ENCODE peak calls at places on chromosomes 3 and 15, in six cellular contexts. I, D, R, K, Y and G are unnamed samples.

GRCh38 chr3:133463441-133463860 is 63.6 kb downstream of the BFSP2 start:
- DNase-seq in I (no peak), D (no peak), R (no peak), K (no peak), Y (no peak), G (peak)

GRCh38 chr15:72227720-72228119 is 3.3 kb downstream of the PKM start:
- DNase-seq in I (peak), D (no peak), R (peak), K (no peak), Y (no peak), G (peak)

GRCh38 chr3:142801746-142802145 is 77.9 kb downstream of the TRPC1 start:
- DNase-seq in I (no peak), D (no peak), R (no peak), K (no peak), Y (no peak), G (peak)

GRCh38 chr15:84654689-84655453 is 788 bp upstream of the WDR73 start:
- DNase-seq in I (peak), D (peak), R (peak), K (peak), Y (peak), G (peak)

GRCh38 chr15:35362195-35362829 is 183.7 kb downstream of the DPH6 start:
- DNase-seq in I (no peak), D (peak), R (peak), K (no peak), Y (no peak), G (peak)

GRCh38 chr3:81909756-81910155 is 148.3 kb upstream of the GBE1 start:
- DNase-seq in I (no peak), D (no peak), R (peak), K (no peak), Y (no peak), G (no peak)

GRCh38 chr3:71725279-71725991 is at the start of gene EIF4E3:
- DNase-seq in I (peak), D (peak), R (peak), K (peak), Y (peak), G (no peak)

GRCh38 chr3:195892355-195893120 is 15.8 kb downstream of the TNK2 start:
- DNase-seq in I (peak), D (peak), R (peak), K (peak), Y (peak), G (no peak)

GRCh38 chr3:70856414-70857162 is 544.1 kb upstream of the MDFIC2 start:
- DNase-seq in I (peak), D (peak), R (peak), K (no peak), Y (peak), G (peak)

GRCh38 chr3:63910873-63911272 is 1.3 kb downstream of the SCAANT1 start:
- DNase-seq in I (peak), D (no peak), R (peak), K (no peak), Y (peak), G (no peak)

GRCh38 chr15:92166751-92167412 is 226.8 kb upstream of the ST8SIA2 start:
- DNase-seq in I (no peak), D (no peak), R (no peak), K (no peak), Y (peak), G (no peak)

GRCh38 chr3:188319569-188319968 is 165.6 kb downstream of the LPP start:
- DNase-seq in I (peak), D (no peak), R (peak), K (no peak), Y (peak), G (no peak)

GRCh38 chr15:24764375-24765171 is 89.0 kb downstream of the NPAP1 start:
- DNase-seq in I (no peak), D (no peak), R (no peak), K (no peak), Y (no peak), G (no peak)

GRCh38 chr3:19946291-19946831 is 536 bp upstream of the RAB5A start:
- DNase-seq in I (no peak), D (no peak), R (peak), K (no peak), Y (no peak), G (peak)

GRCh38 chr3:46538803-46539442 is 27.2 kb downstream of the LRRC2 start:
- DNase-seq in I (peak), D (peak), R (peak), K (peak), Y (no peak), G (no peak)

GRCh38 chr15:69798481-69799315 is 299.0 kb downstream of the TLE3 start:
- DNase-seq in I (no peak), D (peak), R (peak), K (peak), Y (no peak), G (no peak)

GRCh38 chr3:135040321-135041110 is 245.5 kb downstream of the EPHB1 start:
- DNase-seq in I (no peak), D (no peak), R (no peak), K (no peak), Y (no peak), G (no peak)

GRCh38 chr15:52295421-52295991 is at the start of gene MYO5C:
- DNase-seq in I (no peak), D (peak), R (peak), K (peak), Y (peak), G (peak)

GRCh38 chr15:75796321-75796720 is 46.9 kb upstream of the UBE2Q2 start:
- DNase-seq in I (no peak), D (no peak), R (no peak), K (no peak), Y (no peak), G (no peak)

GRCh38 chr3:77247063-77247462 is 207.2 kb downstream of the ROBO2 start:
- DNase-seq in I (peak), D (no peak), R (no peak), K (no peak), Y (no peak), G (no peak)

GRCh38 chr3:10981961-10982360 is 10.6 kb upstream of the SLC6A1 start:
- DNase-seq in I (no peak), D (peak), R (peak), K (no peak), Y (peak), G (peak)

GRCh38 chr3:132209860-132210259 is 107.3 kb upstream of the ACP3 start:
- DNase-seq in I (no peak), D (no peak), R (no peak), K (no peak), Y (no peak), G (no peak)

GRCh38 chr15:67190326-67190725 is 64.1 kb downstream of the AAGAB start:
- DNase-seq in I (no peak), D (no peak), R (no peak), K (no peak), Y (no peak), G (no peak)

GRCh38 chr3:60917136-60917535 is 334.1 kb downstream of the FHIT start:
- DNase-seq in I (no peak), D (no peak), R (peak), K (no peak), Y (no peak), G (no peak)

GRCh38 chr15:74200871-74201419 is 1.6 kb downstream of the STRA6 start:
- DNase-seq in I (peak), D (peak), R (peak), K (peak), Y (no peak), G (no peak)
- H3K4me3 ChIP-seq in I (no peak), D (no peak), R (no peak), K (no peak), Y (no peak), G (no peak)

GRCh38 chr15:89783861-89784685 is 7.9 kb downstream of the MESP2 start:
- DNase-seq in I (no peak), D (no peak), R (no peak), K (no peak), Y (no peak), G (no peak)

GRCh38 chr15:89781891-89782618 is 5.9 kb downstream of the MESP2 start:
- DNase-seq in I (peak), D (peak), R (peak), K (no peak), Y (peak), G (peak)

GRCh38 chr15:89785064-89785770 is 9.1 kb downstream of the MESP2 start:
- DNase-seq in I (no peak), D (no peak), R (no peak), K (no peak), Y (no peak), G (no peak)

GRCh38 chr15:89784686-89784960 is 8.5 kb downstream of the MESP2 start:
- DNase-seq in I (no peak), D (no peak), R (no peak), K (no peak), Y (no peak), G (no peak)

GRCh38 chr15:89783111-89783860 is 7.2 kb downstream of the MESP2 start:
- DNase-seq in I (peak), D (peak), R (peak), K (no peak), Y (no peak), G (peak)
- H3K4me3 ChIP-seq in I (no peak), D (no peak), R (no peak), K (no peak), Y (no peak), G (no peak)

DNA sequence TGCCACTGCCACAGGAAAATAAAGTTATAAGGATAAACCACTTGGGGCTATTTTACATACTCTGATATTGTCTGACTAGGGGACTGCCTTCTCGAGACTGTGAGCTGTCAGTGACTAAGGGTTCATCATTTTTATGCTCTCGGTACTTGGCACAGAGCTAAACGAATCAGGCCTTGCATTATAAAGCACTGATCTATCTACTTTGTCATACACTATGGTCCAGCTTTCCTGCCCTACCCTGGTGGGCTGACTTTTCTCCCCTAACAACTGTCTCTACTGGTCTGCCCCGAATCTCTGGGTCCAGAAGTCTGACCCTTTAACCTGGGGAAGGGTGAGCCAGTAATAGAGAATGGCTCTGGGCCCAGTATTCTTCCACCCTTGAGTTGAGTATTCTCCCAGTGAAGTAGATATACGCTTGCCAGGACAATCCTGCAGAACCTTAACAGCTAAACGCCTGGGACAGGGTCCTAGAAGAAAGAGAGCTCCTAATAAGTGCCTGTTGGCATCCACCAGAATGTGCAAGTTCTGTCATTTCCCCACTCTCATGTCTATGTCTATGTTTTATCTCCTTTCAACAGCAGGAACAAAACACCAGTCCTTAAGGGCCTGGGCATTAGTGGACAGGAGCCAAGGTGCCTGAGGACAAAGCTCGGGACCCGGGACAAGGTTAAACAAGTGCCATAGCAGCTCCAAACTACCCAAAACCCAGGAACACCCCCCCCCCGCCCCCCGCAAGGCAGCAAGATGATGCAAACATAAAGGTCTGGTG is 1.3 kb downstream of the LARP6 start:
- DNase-seq in I (peak), D (peak), R (peak), K (no peak), Y (peak), G (no peak)
- H3K4me3 ChIP-seq in I (peak), D (peak), R (peak), K (peak), Y (peak), G (no peak)

GRCh38 chr15:89654311-89654761 is 931 bp downstream of the KIF7 start:
- DNase-seq in I (peak), D (peak), R (peak), K (peak), Y (peak), G (no peak)
- H3K4me3 ChIP-seq in I (peak), D (peak), R (peak), K (peak), Y (peak), G (peak)

DNA sequence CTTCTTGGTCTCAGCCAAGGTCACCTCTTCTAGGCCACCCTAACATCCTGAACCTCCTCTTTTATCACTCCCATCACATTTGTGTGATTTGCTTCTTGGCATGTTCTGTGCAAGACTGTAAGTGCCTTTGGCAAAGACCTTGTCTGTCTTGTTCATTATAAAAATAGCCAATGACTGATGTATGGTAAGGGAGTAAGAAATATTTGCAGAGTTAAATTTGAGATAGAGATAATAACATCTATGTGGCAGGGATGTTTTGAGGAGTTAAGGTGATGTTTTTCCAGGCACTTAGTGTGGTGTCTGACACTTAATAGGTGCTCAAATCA is 202.3 kb downstream of the CADPS start:
- DNase-seq in I (no peak), D (no peak), R (no peak), K (no peak), Y (no peak), G (no peak)
- H3K4me3 ChIP-seq in I (no peak), D (no peak), R (no peak), K (no peak), Y (no peak), G (no peak)

GRCh38 chr3:24834442-24834841 is 339.8 kb upstream of the THRB start:
- DNase-seq in I (no peak), D (no peak), R (no peak), K (no peak), Y (no peak), G (no peak)

GRCh38 chr3:24830230-24831152 is 335.8 kb upstream of the THRB start:
- DNase-seq in I (no peak), D (no peak), R (peak), K (peak), Y (peak), G (no peak)

GRCh38 chr3:24829632-24830229 is 335.1 kb upstream of the THRB start:
- DNase-seq in I (peak), D (no peak), R (peak), K (no peak), Y (peak), G (peak)

GRCh38 chr3:24832878-24833277 is 338.2 kb upstream of the THRB start:
- DNase-seq in I (no peak), D (no peak), R (no peak), K (no peak), Y (peak), G (no peak)

GRCh38 chr3:24829011-24829581 is 334.4 kb upstream of the THRB start:
- DNase-seq in I (no peak), D (no peak), R (peak), K (peak), Y (peak), G (peak)
- H3K4me3 ChIP-seq in I (peak), D (peak), R (peak), K (peak), Y (peak), G (peak)

GRCh38 chr3:43104786-43105185 is 1.1 kb downstream of the POMGNT2 start:
- DNase-seq in I (no peak), D (no peak), R (peak), K (no peak), Y (no peak), G (no peak)

GRCh38 chr3:43105224-43105596 is 669 bp downstream of the POMGNT2 start:
- DNase-seq in I (no peak), D (no peak), R (peak), K (no peak), Y (no peak), G (no peak)

GRCh38 chr3:43104039-43104438 is 1.8 kb downstream of the POMGNT2 start:
- DNase-seq in I (no peak), D (no peak), R (no peak), K (no peak), Y (no peak), G (no peak)

GRCh38 chr3:43105597-43106292 is at the start of gene POMGNT2:
- DNase-seq in I (peak), D (peak), R (peak), K (peak), Y (peak), G (peak)

GRCh38 chr3:43106293-43106628 is 382 bp upstream of the POMGNT2 start:
- DNase-seq in I (no peak), D (no peak), R (no peak), K (no peak), Y (no peak), G (no peak)
- H3K4me3 ChIP-seq in I (peak), D (peak), R (peak), K (peak), Y (peak), G (no peak)

GRCh38 chr3:107242579-107242978 is 134.7 kb upstream of the CCDC54 start:
- DNase-seq in I (no peak), D (no peak), R (no peak), K (no peak), Y (no peak), G (no peak)

GRCh38 chr3:107240183-107241091 is 136.8 kb upstream of the CCDC54 start:
- DNase-seq in I (peak), D (peak), R (peak), K (peak), Y (peak), G (peak)

GRCh38 chr3:107241217-107241616 is 136.0 kb upstream of the CCDC54 start:
- DNase-seq in I (peak), D (peak), R (peak), K (no peak), Y (peak), G (peak)

GRCh38 chr3:107238787-107239186 is 138.5 kb upstream of the CCDC54 start:
- DNase-seq in I (no peak), D (no peak), R (no peak), K (no peak), Y (no peak), G (no peak)

DNA sequence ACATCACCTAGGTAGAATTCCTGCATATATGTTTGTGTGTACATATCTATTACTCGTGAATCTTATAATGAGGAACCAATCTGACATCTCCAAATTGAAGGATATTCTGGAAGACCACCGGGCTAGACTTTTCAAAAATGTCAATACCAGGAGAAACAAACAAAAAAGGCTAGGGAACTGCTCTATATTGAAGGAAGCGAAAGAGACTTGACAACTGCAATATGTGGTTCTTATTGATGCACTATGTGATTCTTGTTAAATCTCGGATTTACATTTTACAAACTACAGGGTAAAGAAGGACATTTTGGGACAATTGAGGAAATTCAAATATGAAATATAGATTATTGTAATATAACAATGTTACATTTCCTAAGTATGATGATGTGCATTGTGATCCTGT is 137.5 kb upstream of the CCDC54 start:
- DNase-seq in I (no peak), D (no peak), R (no peak), K (no peak), Y (no peak), G (no peak)
- H3K4me3 ChIP-seq in I (peak), D (peak), R (peak), K (peak), Y (no peak), G (no peak)

GRCh38 chr15:30990036-30990435 is 1.4 kb downstream of the MTMR10 start:
- DNase-seq in I (no peak), D (no peak), R (peak), K (no peak), Y (no peak), G (peak)
- H3K4me3 ChIP-seq in I (peak), D (peak), R (peak), K (peak), Y (peak), G (no peak)